ENCODE peak calls at places on chromosomes 2 and 18, in eight cellular contexts. O is SK-N-SH, L is A549, J is sigmoid colon, N is tibial nerve, D is stomach, Y is H1, A is ovary. H is an unnamed sample.
A peak's percentile ranks its signal among the peaks of the same experiment; 100 is the strongest.

GRCh38 chr2:220782609-220783113 is 789.4 kb downstream of the EPHA4 start:
- DNase-seq in O (no peak), L (no peak), J (no peak), N (no peak), D (no peak), Y (no peak), A (no peak), H (no peak)

GRCh38 chr18:80104364-80104779 is 4.7 kb upstream of the ADNP2 start:
- DNase-seq in O (no peak), L (no peak), J (no peak), N (no peak), D (no peak), Y (peak; percentile 59), A (no peak), H (no peak)

GRCh38 chr2:143674055-143674454 is 544.8 kb downstream of the ARHGAP15 start:
- DNase-seq in O (no peak), L (no peak), J (no peak), N (no peak), D (no peak), Y (no peak), A (no peak), H (no peak)

GRCh38 chr2:171587567-171587966 is 65.3 kb downstream of the CYBRD1 start:
- DNase-seq in O (no peak), L (no peak), J (no peak), N (no peak), D (no peak), Y (no peak), A (no peak), H (no peak)

GRCh38 chr2:205527801-205528200 is 154.5 kb upstream of the NRP2 start:
- DNase-seq in O (no peak), L (no peak), J (no peak), N (no peak), D (no peak), Y (no peak), A (no peak), H (no peak)

GRCh38 chr2:238231251-238231793 is 8.5 kb downstream of the HES6 start:
- DNase-seq in O (no peak), L (no peak), J (peak; percentile 91), N (peak; percentile 64), D (peak; percentile 75), Y (peak; percentile 91), A (peak; percentile 79), H (peak; percentile 75)

GRCh38 chr2:187440101-187440500 is 8.0 kb downstream of the CALCRL start:
- DNase-seq in O (no peak), L (no peak), J (no peak), N (no peak), D (no peak), Y (no peak), A (no peak), H (no peak)

GRCh38 chr2:125168442-125168841 is 1143.4 kb downstream of the CNTNAP5 start:
- DNase-seq in O (no peak), L (no peak), J (no peak), N (no peak), D (no peak), Y (no peak), A (no peak), H (no peak)

GRCh38 chr2:128868686-128869551 is 550.3 kb upstream of the HS6ST1 start:
- DNase-seq in O (no peak), L (no peak), J (no peak), N (no peak), D (no peak), Y (no peak), A (no peak), H (no peak)

GRCh38 chr2:109214651-109215371 is 85.8 kb downstream of the SH3RF3 start:
- DNase-seq in O (no peak), L (no peak), J (peak; percentile 37), N (no peak), D (no peak), Y (no peak), A (no peak), H (no peak)

GRCh38 chr2:96470636-96471035 is 34.5 kb downstream of the NEURL3 start:
- DNase-seq in O (peak; percentile 74), L (peak; percentile 13), J (no peak), N (no peak), D (peak; percentile 70), Y (peak; percentile 96), A (peak; percentile 39), H (peak; percentile 59)

GRCh38 chr2:40364143-40364903 is 87.6 kb downstream of the SLC8A1 start:
- DNase-seq in O (no peak), L (no peak), J (no peak), N (no peak), D (no peak), Y (no peak), A (no peak), H (no peak)

GRCh38 chr2:120957905-120958304 is 222.2 kb downstream of the GLI2 start:
- DNase-seq in O (no peak), L (no peak), J (no peak), N (no peak), D (peak; percentile 76), Y (no peak), A (no peak), H (no peak)

GRCh38 chr2:239216614-239217273 is 184.1 kb downstream of the HDAC4 start:
- DNase-seq in O (no peak), L (no peak), J (peak; percentile 65), N (no peak), D (peak; percentile 19), Y (no peak), A (peak; percentile 19), H (no peak)

GRCh38 chr2:73822276-73822675 is 6.5 kb upstream of the STAMBP start:
- DNase-seq in O (no peak), L (no peak), J (no peak), N (no peak), D (no peak), Y (no peak), A (no peak), H (no peak)
- TF ChIP-seq EP300 in O (no peak), L (no peak), J (no peak), N (no peak), D (no peak), Y (no peak), A (no peak), H (no peak)

DNA sequence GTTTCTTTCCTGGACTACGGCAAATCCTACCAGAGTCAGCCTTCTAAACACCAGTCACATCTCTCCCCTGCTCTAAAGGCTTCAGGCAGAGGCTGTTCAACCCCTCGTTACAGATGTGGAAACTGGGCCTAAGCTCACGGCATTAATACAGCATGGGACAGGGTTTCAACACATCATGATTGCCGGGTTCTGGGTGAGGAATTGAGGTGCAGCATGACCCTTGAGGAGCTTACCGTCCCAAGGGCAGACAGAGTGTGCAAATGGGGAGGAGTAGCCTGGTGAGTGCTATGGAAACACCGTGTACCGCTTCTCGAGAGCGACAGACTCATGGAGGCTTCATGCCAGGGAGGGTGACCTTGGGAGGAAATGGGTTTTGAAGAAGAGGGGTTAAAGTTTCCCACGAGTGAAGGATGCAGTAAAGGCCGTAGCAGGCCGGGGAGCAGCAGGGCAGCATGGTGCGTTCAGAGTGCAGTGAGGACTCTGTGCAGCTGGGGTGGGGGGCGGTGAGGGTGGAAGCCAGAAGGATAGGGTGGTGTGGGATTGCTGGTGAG is 51.1 kb downstream of the TGOLN2 start:
- DNase-seq in O (no peak), L (no peak), J (no peak), N (no peak), D (no peak), Y (no peak), A (peak; percentile 51), H (no peak)
- H3K27ac ChIP-seq in O (no peak overlapping the region), L (no peak overlapping the region), J (peak overlapping the region; percentile 42), N (peak overlapping the region; percentile 63), D (peak overlapping the region; percentile 45), Y (no peak overlapping the region), A (peak overlapping the region; percentile 77), H (peak overlapping the region; percentile 30)

GRCh38 chr2:162074937-162075688 is 1.1 kb upstream of the DPP4 start:
- DNase-seq in O (no peak), L (no peak), J (no peak), N (no peak), D (no peak), Y (no peak), A (no peak), H (no peak)

GRCh38 chr2:162075689-162076132 is 1.7 kb upstream of the DPP4 start:
- DNase-seq in O (no peak), L (no peak), J (no peak), N (no peak), D (no peak), Y (no peak), A (no peak), H (no peak)

GRCh38 chr2:162074579-162074922 is 536 bp upstream of the DPP4 start:
- DNase-seq in O (no peak), L (no peak), J (no peak), N (no peak), D (no peak), Y (no peak), A (no peak), H (no peak)

GRCh38 chr2:162072976-162073775 is 839 bp downstream of the DPP4 start:
- DNase-seq in O (peak; percentile 10), L (no peak), J (peak; percentile 66), N (no peak), D (no peak), Y (peak; percentile 52), A (peak; percentile 42), H (peak; percentile 14)

GRCh38 chr2:162073776-162074578 is at the start of gene DPP4:
- DNase-seq in O (peak; percentile 34), L (peak; percentile 32), J (peak; percentile 72), N (no peak), D (peak; percentile 68), Y (peak; percentile 76), A (peak; percentile 38), H (peak; percentile 77)
- TF ChIP-seq CTCF in O (no peak), L (no peak), J (no peak), N (no peak), D (no peak), Y (peak; percentile 13), A (no peak), H (no peak)

GRCh38 chr2:98518106-98518505 is 73.4 kb downstream of the INPP4A start:
- DNase-seq in O (peak; percentile 56), L (no peak), J (peak; percentile 68), N (no peak), D (no peak), Y (no peak), A (no peak), H (peak; percentile 47)

GRCh38 chr2:98519851-98520250 is 75.2 kb downstream of the INPP4A start:
- DNase-seq in O (no peak), L (no peak), J (no peak), N (no peak), D (no peak), Y (no peak), A (no peak), H (no peak)

GRCh38 chr2:98517636-98518035 is 73.0 kb downstream of the INPP4A start:
- DNase-seq in O (no peak), L (no peak), J (no peak), N (no peak), D (no peak), Y (no peak), A (no peak), H (no peak)

GRCh38 chr2:98520806-98521205 is 76.1 kb downstream of the INPP4A start:
- DNase-seq in O (no peak), L (no peak), J (peak; percentile 53), N (no peak), D (no peak), Y (no peak), A (no peak), H (no peak)

DNA sequence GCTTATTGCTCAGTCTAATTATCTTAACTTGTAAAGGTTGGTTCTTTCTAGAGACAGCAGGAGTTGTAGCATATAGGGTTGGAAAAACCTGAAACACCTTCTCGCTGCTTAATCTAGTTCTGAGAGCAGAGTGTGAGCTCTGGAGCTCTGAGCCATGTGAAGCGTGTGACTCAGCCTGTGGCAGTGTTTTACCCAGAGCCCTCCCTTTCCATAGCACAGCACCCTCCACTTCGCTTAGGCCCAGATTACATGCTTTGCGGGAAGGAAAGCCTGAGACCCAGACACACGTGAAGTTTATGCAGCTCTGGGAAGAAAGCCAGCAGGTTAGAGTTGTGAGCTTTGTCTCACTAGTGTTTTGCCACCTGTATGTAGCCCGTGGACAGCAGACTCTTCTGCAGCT is 74.5 kb downstream of the INPP4A start:
- DNase-seq in O (no peak), L (no peak), J (peak; percentile 25), N (no peak), D (no peak), Y (no peak), A (no peak), H (no peak)
- TF ChIP-seq EP300 in O (no peak), L (no peak), J (no peak), N (no peak), D (no peak), Y (no peak), A (no peak), H (no peak)

H was measured in transverse colon.